ENCODE peak calls at places on chromosomes 11 and 22, in ten cellular contexts. Y is NCI-H1092 treated with DMSO at 0.1 percent for 48 hours, E is NCI-H345, G is hippocampal formation, T is GM23248, H is LoVo, F is NB4, Z is AG04450, I is ELR, N is T-helper 9 cell. R is an unnamed sample.

GRCh38 chr11:20131744-20132666 is 28.3 kb downstream of the DBX1 start:
- DNase-seq in Y (peak), E (no peak), G (peak), T (peak), H (peak), F (peak), Z (peak), I (peak), N (peak), R (peak)

GRCh38 chr11:130721736-130722135 is 194.5 kb downstream of the SNX19 start:
- DNase-seq in Y (no peak), E (no peak), G (no peak), T (peak), H (no peak), F (no peak), Z (no peak), I (peak), N (no peak), R (no peak)

GRCh38 chr11:61756452-61757212 is 4.2 kb downstream of the MYRF start:
- DNase-seq in Y (no peak), E (no peak), G (no peak), T (no peak), H (peak), F (peak), Z (no peak), I (peak), N (no peak), R (no peak)

GRCh38 chr11:14587203-14587602 is 56.4 kb upstream of the PDE3B start:
- DNase-seq in Y (no peak), E (no peak), G (no peak), T (no peak), H (no peak), F (no peak), Z (no peak), I (no peak), N (no peak), R (no peak)

GRCh38 chr11:28919194-28919593 is 811.0 kb downstream of the METTL15 start:
- DNase-seq in Y (no peak), E (no peak), G (no peak), T (peak), H (no peak), F (no peak), Z (no peak), I (no peak), N (no peak), R (no peak)

GRCh38 chr11:12201016-12201985 is 90.9 kb downstream of the MICAL2 start:
- DNase-seq in Y (no peak), E (no peak), G (no peak), T (peak), H (no peak), F (peak), Z (no peak), I (peak), N (no peak), R (peak)

GRCh38 chr11:43021466-43021865 is 290.3 kb upstream of the API5 start:
- DNase-seq in Y (peak), E (no peak), G (no peak), T (no peak), H (no peak), F (peak), Z (no peak), I (peak), N (no peak), R (no peak)

GRCh38 chr11:10476342-10476741 is 21.3 kb downstream of the AMPD3 start:
- DNase-seq in Y (no peak), E (no peak), G (no peak), T (no peak), H (no peak), F (no peak), Z (no peak), I (no peak), N (no peak), R (no peak)

GRCh38 chr11:70483940-70484339 is 85.6 kb downstream of the CTTN start:
- DNase-seq in Y (no peak), E (no peak), G (no peak), T (no peak), H (no peak), F (no peak), Z (no peak), I (no peak), N (no peak), R (peak)

GRCh38 chr22:42926034-42926433 is 69.0 kb upstream of the ARFGAP3 start:
- DNase-seq in Y (no peak), E (no peak), G (no peak), T (no peak), H (no peak), F (peak), Z (no peak), I (no peak), N (no peak), R (no peak)

GRCh38 chr11:34029176-34029575 is 22.4 kb upstream of the CAPRIN1 start:
- DNase-seq in Y (no peak), E (no peak), G (no peak), T (peak), H (no peak), F (no peak), Z (no peak), I (no peak), N (no peak), R (no peak)

GRCh38 chr11:80443177-80443576 is 1002.3 kb upstream of the TENM4 start:
- DNase-seq in Y (no peak), E (no peak), G (no peak), T (no peak), H (no peak), F (no peak), Z (no peak), I (no peak), N (no peak), R (no peak)

GRCh38 chr11:76752321-76753175 is 30.6 kb upstream of the TSKU start:
- DNase-seq in Y (no peak), E (no peak), G (no peak), T (peak), H (no peak), F (no peak), Z (peak), I (peak), N (no peak), R (peak)

GRCh38 chr11:18427240-18427639 is 15.1 kb downstream of the LDHC start:
- DNase-seq in Y (no peak), E (no peak), G (no peak), T (no peak), H (no peak), F (no peak), Z (no peak), I (no peak), N (no peak), R (no peak)

GRCh38 chr11:19714387-19715363 is 2.0 kb downstream of the NAV2 start:
- DNase-seq in Y (peak), E (no peak), G (no peak), T (peak), H (no peak), F (no peak), Z (peak), I (peak), N (no peak), R (peak)

GRCh38 chr11:11841605-11842425 is at the start of gene USP47:
- DNase-seq in Y (peak), E (peak), G (peak), T (peak), H (peak), F (peak), Z (peak), I (peak), N (peak), R (peak)

GRCh38 chr11:92827132-92827531 is 142.3 kb upstream of the MTNR1B start:
- DNase-seq in Y (peak), E (no peak), G (no peak), T (no peak), H (no peak), F (no peak), Z (no peak), I (no peak), N (no peak), R (no peak)

GRCh38 chr11:36509694-36510566 is at the start of gene TRAF6:
- DNase-seq in Y (peak), E (peak), G (peak), T (peak), H (peak), F (peak), Z (peak), I (peak), N (peak), R (peak)

GRCh38 chr11:70580036-70580805 is 181.9 kb downstream of the CTTN start:
- DNase-seq in Y (no peak), E (no peak), G (no peak), T (peak), H (no peak), F (peak), Z (no peak), I (no peak), N (no peak), R (peak)

GRCh38 chr22:39988386-39989114 is 6.2 kb upstream of the FAM83F start:
- DNase-seq in Y (no peak), E (no peak), G (no peak), T (no peak), H (no peak), F (no peak), Z (no peak), I (no peak), N (no peak), R (no peak)

GRCh38 chr11:73478737-73479347 is 102.6 kb downstream of the RELT start:
- DNase-seq in Y (no peak), E (peak), G (no peak), T (peak), H (peak), F (peak), Z (no peak), I (peak), N (no peak), R (no peak)

GRCh38 chr11:71249301-71249700 is 3.1 kb downstream of the SHANK2 start:
- DNase-seq in Y (no peak), E (no peak), G (no peak), T (no peak), H (no peak), F (no peak), Z (no peak), I (no peak), N (no peak), R (no peak)

GRCh38 chr11:76660533-76661305 is 9.8 kb downstream of the LRRC32 start:
- DNase-seq in Y (no peak), E (no peak), G (no peak), T (no peak), H (no peak), F (no peak), Z (no peak), I (no peak), N (no peak), R (peak)

GRCh38 chr11:8729837-8730696 is 47.5 kb downstream of the RPL27A start:
- DNase-seq in Y (no peak), E (no peak), G (no peak), T (no peak), H (no peak), F (no peak), Z (no peak), I (no peak), N (no peak), R (no peak)

GRCh38 chr11:108733479-108734116 is 68.7 kb downstream of the DDX10 start:
- DNase-seq in Y (no peak), E (no peak), G (no peak), T (peak), H (no peak), F (peak), Z (no peak), I (peak), N (no peak), R (no peak)

GRCh38 chr11:71441251-71441650 is 6.9 kb downstream of the DHCR7 start:
- DNase-seq in Y (no peak), E (no peak), G (no peak), T (no peak), H (no peak), F (no peak), Z (no peak), I (no peak), N (no peak), R (no peak)

GRCh38 chr22:40310081-40310770 is 36.1 kb upstream of the ADSL start:
- DNase-seq in Y (no peak), E (no peak), G (no peak), T (peak), H (no peak), F (no peak), Z (peak), I (peak), N (no peak), R (no peak)

GRCh38 chr22:47053865-47054185 is 291.4 kb downstream of the TBC1D22A start:
- DNase-seq in Y (no peak), E (no peak), G (no peak), T (peak), H (no peak), F (peak), Z (peak), I (peak), N (no peak), R (peak)

GRCh38 chr11:94007906-94008305 is 13.2 kb upstream of the HEPHL1 start:
- DNase-seq in Y (no peak), E (no peak), G (no peak), T (no peak), H (no peak), F (no peak), Z (no peak), I (no peak), N (no peak), R (no peak)

GRCh38 chr11:30741039-30741550 is 154.9 kb upstream of the MPPED2 start:
- DNase-seq in Y (no peak), E (no peak), G (no peak), T (peak), H (no peak), F (no peak), Z (peak), I (no peak), N (no peak), R (no peak)

GRCh38 chr11:102070766-102071165 is 23.5 kb downstream of the CFAP300 start:
- DNase-seq in Y (no peak), E (no peak), G (no peak), T (no peak), H (no peak), F (no peak), Z (no peak), I (no peak), N (no peak), R (no peak)

GRCh38 chr11:63767415-63768231 is 952 bp downstream of the ZFTA start:
- DNase-seq in Y (peak), E (peak), G (no peak), T (peak), H (peak), F (peak), Z (peak), I (peak), N (no peak), R (peak)

GRCh38 chr11:67277231-67277961 is 11.1 kb downstream of the GRK2 start:
- DNase-seq in Y (no peak), E (no peak), G (peak), T (peak), H (no peak), F (peak), Z (no peak), I (peak), N (peak), R (peak)

GRCh38 chr22:23856721-23857605 is 712 bp upstream of the SLC2A11 start:
- DNase-seq in Y (peak), E (no peak), G (no peak), T (peak), H (peak), F (no peak), Z (no peak), I (peak), N (no peak), R (peak)

GRCh38 chr11:64086263-64086938 is 50.7 kb downstream of the FLRT1 start:
- DNase-seq in Y (no peak), E (peak), G (peak), T (peak), H (no peak), F (peak), Z (no peak), I (no peak), N (no peak), R (peak)

GRCh38 chr11:123159146-123159857 is 35.7 kb downstream of the CLMP start:
- DNase-seq in Y (no peak), E (no peak), G (no peak), T (no peak), H (no peak), F (no peak), Z (no peak), I (no peak), N (no peak), R (no peak)

GRCh38 chr11:20353829-20354434 is 9.6 kb upstream of the HTATIP2 start:
- DNase-seq in Y (peak), E (peak), G (no peak), T (peak), H (peak), F (peak), Z (no peak), I (peak), N (peak), R (no peak)

GRCh38 chr11:75350743-75351540 is 519 bp downstream of the ARRB1 start:
- DNase-seq in Y (peak), E (no peak), G (peak), T (peak), H (no peak), F (peak), Z (no peak), I (no peak), N (peak), R (peak)

GRCh38 chr11:67312187-67313021 is 9.1 kb downstream of the SSH3 start:
- DNase-seq in Y (no peak), E (no peak), G (no peak), T (no peak), H (peak), F (peak), Z (no peak), I (no peak), N (peak), R (no peak)